ENCODE peak calls at places on chromosomes 6 and 20, in five cellular contexts. F is GM23338, I is PC-9, B is mammary epithelial cell, D is fibroblast of lung. V is an unnamed sample. For H3K79me2, the result is how much of the 10 kb centered on the place peaks cover.

GRCh38 chr20:48904566-48905321 is 16.8 kb upstream of the ARFGEF2 start:
- DNase-seq in F (peak), I (peak), B (peak), D (peak), V (peak)

GRCh38 chr20:44745560-44746366 is at the start of gene KCNK15:
- DNase-seq in F (peak), I (no peak), B (peak), D (no peak), V (peak)

GRCh38 chr6:117548797-117549301 is 53.5 kb downstream of the GOPC start:
- DNase-seq in F (peak), I (peak), B (peak), D (peak), V (no peak)

GRCh38 chr6:124800222-124800621 is 162.0 kb upstream of the RNF217 start:
- DNase-seq in F (peak), I (no peak), B (no peak), D (no peak), V (no peak)

GRCh38 chr6:33211136-33211535 is 2.8 kb downstream of the RING1 start:
- DNase-seq in F (no peak), I (no peak), B (no peak), D (no peak), V (no peak)

GRCh38 chr20:42112161-42112560 is 494.0 kb upstream of the CHD6 start:
- DNase-seq in F (no peak), I (no peak), B (no peak), D (no peak), V (no peak)

GRCh38 chr6:161727063-161727462 is 453.2 kb upstream of the AGPAT4 start:
- DNase-seq in F (peak), I (no peak), B (no peak), D (no peak), V (no peak)

GRCh38 chr6:121748376-121748775 is 312.9 kb downstream of the GJA1 start:
- DNase-seq in F (no peak), I (no peak), B (peak), D (peak), V (peak)

GRCh38 chr6:30889921-30890645 is 5.8 kb downstream of the DDR1 start:
- DNase-seq in F (no peak), I (no peak), B (peak), D (no peak), V (no peak)

GRCh38 chr6:128316258-128316952 is 204.0 kb downstream of the PTPRK start:
- DNase-seq in F (peak), I (no peak), B (no peak), D (no peak), V (no peak)

GRCh38 chr6:29792123-29793035 is 35.2 kb upstream of the HLA-G start:
- DNase-seq in F (peak), I (peak), B (peak), D (no peak), V (peak)

GRCh38 chr6:54846857-54847721 is 518 bp downstream of the FAM83B start:
- DNase-seq in F (peak), I (peak), B (no peak), D (no peak), V (peak)

GRCh38 chr6:42026540-42026939 is 23.8 kb upstream of the TAF8 start:
- DNase-seq in F (no peak), I (no peak), B (no peak), D (no peak), V (no peak)

GRCh38 chr6:22153384-22154158 is 143.3 kb downstream of the PRL start:
- DNase-seq in F (no peak), I (no peak), B (no peak), D (peak), V (no peak)

GRCh38 chr20:37866051-37866450 is 36.9 kb upstream of the VSTM2L start:
- DNase-seq in F (no peak), I (no peak), B (no peak), D (no peak), V (no peak)

GRCh38 chr6:134850906-134851305 is 99.0 kb downstream of the ALDH8A1 start:
- DNase-seq in F (peak), I (no peak), B (no peak), D (no peak), V (no peak)

GRCh38 chr6:136625293-136625692 is 75.1 kb upstream of the MAP7 start:
- DNase-seq in F (no peak), I (no peak), B (no peak), D (no peak), V (no peak)

GRCh38 chr20:52060794-52061714 is 130.5 kb downstream of the ZFP64 start:
- DNase-seq in F (peak), I (peak), B (no peak), D (peak), V (peak)
- TF ChIP-seq CTCF in F (peak), I (peak), B (peak), D (peak), V (peak)

GRCh38 chr6:70136996-70137395 is 165.9 kb downstream of the COL9A1 start:
- DNase-seq in F (no peak), I (no peak), B (no peak), D (no peak), V (no peak)
- H3K4me2 ChIP-seq in F (no peak), I (no peak), B (no peak), D (no peak), V (no peak)

DNA sequence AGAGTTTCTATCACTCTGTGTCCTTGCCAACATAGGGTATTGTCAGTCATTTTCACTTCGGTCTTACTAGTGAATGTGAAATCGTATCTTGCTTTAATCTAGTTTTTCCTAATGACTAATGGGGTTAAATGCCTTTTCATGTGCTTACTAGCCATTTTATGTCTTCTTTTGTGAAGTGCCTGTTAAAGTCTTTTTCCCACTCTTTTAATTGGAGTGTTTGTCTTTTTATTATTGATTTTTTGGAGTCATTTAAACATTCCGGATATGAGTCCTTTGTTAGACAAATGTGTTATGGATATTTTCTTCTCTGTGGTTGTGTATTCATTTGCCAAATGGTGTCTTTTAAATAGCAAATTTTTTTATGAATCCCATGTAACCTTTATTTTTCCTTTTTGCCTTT is 194.6 kb downstream of the CDH26 start:
- DNase-seq in F (no peak), I (no peak), B (no peak), D (no peak), V (no peak)
- H3K79me2 ChIP-seq in F (under half), I (under half), B (under half), D (under half), V (under half)

DNA sequence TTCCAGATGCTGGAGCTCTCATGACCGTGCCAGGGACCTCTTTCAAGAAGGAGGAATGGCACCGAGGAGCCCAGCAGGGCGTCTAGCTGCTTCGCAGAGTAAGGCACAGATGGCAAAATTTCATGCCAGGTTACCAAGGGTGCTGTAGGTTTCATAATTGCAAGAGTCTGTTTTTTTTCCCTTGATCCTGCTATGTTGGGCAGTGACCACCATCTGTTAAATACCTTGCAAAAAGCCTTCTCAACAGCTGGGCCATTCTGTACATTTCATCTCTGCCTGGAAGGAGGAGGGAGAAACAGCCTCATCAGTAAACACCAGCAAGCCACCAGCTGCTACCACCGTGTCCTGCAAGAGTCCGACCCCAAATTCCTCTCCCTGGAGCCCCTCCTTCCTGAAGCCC is 111.8 kb downstream of the EDN3 start:
- DNase-seq in F (no peak), I (no peak), B (no peak), D (no peak), V (no peak)
- TF ChIP-seq CTCF in F (no peak), I (no peak), B (no peak), D (no peak), V (no peak)

V was measured in hepatocyte.